ENCODE peak calls at places on chromosome 13, in five cellular contexts. T is coronary artery, W is astrocyte, Y is tibial nerve, S is neural progenitor cell. X is an unnamed sample.

GRCh38 chr13:46341112-46341711 is 45.8 kb downstream of the RUBCNL start:
- DNase-seq in Y (no peak), S (no peak), W (peak; percentile 58), T (no peak), X (no peak)

GRCh38 chr13:39888865-39889810 is 233.7 kb downstream of the COG6 start:
- DNase-seq in S (no peak), W (peak; percentile 20), T (no peak), Y (no peak), X (no peak)

GRCh38 chr13:112814905-112815585 is 125.2 kb downstream of the ATP11A start:
- DNase-seq in T (no peak), Y (no peak), W (peak; percentile 29), S (no peak), X (no peak)

GRCh38 chr13:93861818-93862217 is 617.7 kb downstream of the DCT start:
- DNase-seq in Y (no peak), S (no peak), W (peak; percentile 93), T (no peak), X (no peak)

GRCh38 chr13:113740286-113740556 is 18.8 kb upstream of the TMEM255B start:
- DNase-seq in W (no peak), T (no peak), S (no peak), Y (no peak), X (no peak)

GRCh38 chr13:61954092-61954491 is 538.4 kb upstream of the PCDH20 start:
- DNase-seq in Y (no peak), S (peak; percentile 39), T (no peak), W (no peak), X (no peak)

GRCh38 chr13:59452189-59452588 is 711.5 kb downstream of the DIAPH3 start:
- DNase-seq in S (no peak), W (no peak), Y (no peak), T (no peak), X (no peak)

GRCh38 chr13:112115403-112116091 is 48.6 kb downstream of the SOX1 start:
- DNase-seq in T (no peak), W (no peak), Y (no peak), S (no peak), X (no peak)

GRCh38 chr13:110641055-110642015 is 26.0 kb downstream of the NAXD start:
- DNase-seq in Y (no peak), W (peak; percentile 35), S (no peak), T (no peak), X (no peak)

GRCh38 chr13:59641261-59641660 is 522.5 kb downstream of the DIAPH3 start:
- DNase-seq in W (no peak), T (no peak), S (peak; percentile 22), Y (no peak), X (no peak)

GRCh38 chr13:74246398-74246975 is 112.3 kb upstream of the KLF12 start:
- DNase-seq in W (peak; percentile 49), Y (no peak), S (no peak), T (no peak), X (no peak)

DNA sequence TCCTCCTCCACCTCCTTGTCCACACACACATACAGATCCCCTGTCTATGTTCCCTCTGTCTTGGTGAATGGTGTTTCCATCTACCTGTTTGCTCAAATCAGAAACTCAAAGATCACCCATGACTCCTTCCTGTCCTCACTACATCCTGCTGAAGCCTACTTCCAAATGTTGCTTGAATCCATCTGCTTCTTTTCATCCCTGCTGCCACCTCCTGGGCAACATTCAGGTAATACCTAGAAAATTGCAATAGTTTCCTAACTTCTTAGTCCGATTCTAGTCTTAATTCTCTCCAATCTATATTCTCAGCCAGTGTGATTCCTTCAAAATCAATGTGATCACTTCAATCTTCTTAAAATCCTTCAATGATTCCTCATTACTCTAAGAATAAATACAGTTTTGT is 155.5 kb upstream of the STARD13 start:
- DNase-seq in T (no peak), Y (no peak), W (no peak), S (peak; percentile 44), X (no peak)
- TF ChIP-seq CTCF in T (no peak), Y (peak; percentile 12), W (peak; percentile 28), S (peak; percentile 52), X (peak; percentile 43)

DNA sequence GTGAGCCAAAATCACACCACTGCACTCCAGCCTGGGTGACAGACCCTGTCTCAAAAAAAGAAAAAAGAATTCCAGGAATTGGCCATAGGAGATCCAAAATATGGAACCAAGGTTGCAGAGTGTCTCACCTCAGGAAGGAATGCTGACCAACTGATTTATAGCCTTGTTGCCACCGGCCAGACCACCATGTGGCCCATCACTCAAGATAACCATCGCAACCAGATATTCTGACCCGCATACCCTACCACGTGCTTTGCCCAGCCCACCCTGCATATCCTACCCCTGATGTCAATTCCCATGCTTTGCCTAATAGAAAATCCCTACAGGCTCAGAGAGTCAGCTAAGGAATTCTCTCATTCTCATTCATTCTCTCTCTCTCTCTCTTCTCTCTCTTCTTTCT is 95.1 kb upstream of the DOCK9 start:
- DNase-seq in S (no peak), W (no peak), Y (no peak), T (no peak), X (no peak)
- TF ChIP-seq CTCF in S (no peak), W (no peak), Y (no peak), T (no peak), X (no peak)

GRCh38 chr13:83340170-83340569 is 542.1 kb downstream of the SLITRK1 start:
- DNase-seq in W (no peak), S (no peak), Y (no peak), T (no peak), X (no peak)
- TF ChIP-seq CTCF in W (no peak), S (peak; percentile 13), Y (no peak), T (no peak), X (peak; percentile 11)

GRCh38 chr13:102657630-102658029 is 37.2 kb downstream of the METTL21C start:
- DNase-seq in T (no peak), W (no peak), Y (no peak), S (no peak), X (no peak)
- TF ChIP-seq CTCF in T (no peak), W (peak; percentile 30), Y (no peak), S (peak; percentile 32), X (peak; percentile 10)

GRCh38 chr13:31452525-31452924 is 252.8 kb downstream of the B3GLCT start:
- DNase-seq in W (no peak), Y (no peak), T (no peak), S (no peak), X (no peak)
- TF ChIP-seq CTCF in W (no peak), Y (no peak), T (no peak), S (peak; percentile 19), X (no peak)

DNA sequence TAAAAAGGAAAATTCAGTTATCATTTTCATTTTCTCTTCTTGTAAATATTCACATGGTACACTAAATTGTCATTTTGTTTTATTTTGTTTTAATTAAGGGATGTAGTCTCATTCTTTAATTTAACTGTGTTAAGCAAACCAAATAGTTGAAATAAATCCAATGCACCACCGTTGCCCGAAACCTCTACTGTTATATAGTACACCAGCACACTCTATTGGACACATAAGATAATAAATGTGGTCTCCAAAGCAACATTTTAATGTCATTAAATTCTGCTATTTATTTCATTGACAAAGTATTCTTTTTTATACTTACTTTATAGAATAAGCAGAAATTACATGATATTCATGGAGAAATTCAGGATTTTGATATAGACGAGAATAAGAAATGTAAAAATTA is 156.4 kb upstream of the FREM2 start:
- DNase-seq in Y (no peak), S (no peak), T (no peak), W (peak; percentile 6), X (no peak)
- TF ChIP-seq CTCF in Y (peak; percentile 42), S (peak; percentile 47), T (no peak), W (peak; percentile 20), X (peak; percentile 61)

GRCh38 chr13:51311957-51312520 is 27.5 kb upstream of the SERPINE3 start:
- DNase-seq in S (peak; percentile 88), Y (no peak), W (no peak), T (no peak), X (no peak)
- TF ChIP-seq CTCF in S (no peak), Y (no peak), W (no peak), T (no peak), X (no peak)

DNA sequence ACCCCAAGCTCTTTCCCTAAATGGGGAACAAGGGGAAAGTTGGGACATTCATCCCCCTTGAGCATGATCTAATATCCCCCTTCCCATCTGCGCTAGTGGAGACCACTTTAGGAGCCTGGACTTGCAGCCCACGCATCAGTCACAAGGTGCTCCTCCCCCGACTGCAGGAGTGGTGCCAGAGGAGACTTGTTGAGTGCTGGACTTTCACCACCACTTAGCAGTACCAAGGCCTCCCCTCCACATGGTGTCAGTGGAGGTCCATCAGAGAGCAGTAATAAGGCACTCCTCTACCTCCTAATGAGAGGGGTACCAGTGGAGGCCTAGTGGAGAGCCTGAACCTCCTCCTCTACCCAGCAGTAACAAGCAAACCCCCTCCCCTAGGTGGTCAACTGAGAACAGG is 22.5 kb downstream of the CAB39L start:
- DNase-seq in S (peak; percentile 43), T (no peak), W (no peak), Y (no peak), X (no peak)
- TF ChIP-seq CTCF in S (peak; percentile 32), T (no peak), W (no peak), Y (no peak), X (peak; percentile 36)

DNA sequence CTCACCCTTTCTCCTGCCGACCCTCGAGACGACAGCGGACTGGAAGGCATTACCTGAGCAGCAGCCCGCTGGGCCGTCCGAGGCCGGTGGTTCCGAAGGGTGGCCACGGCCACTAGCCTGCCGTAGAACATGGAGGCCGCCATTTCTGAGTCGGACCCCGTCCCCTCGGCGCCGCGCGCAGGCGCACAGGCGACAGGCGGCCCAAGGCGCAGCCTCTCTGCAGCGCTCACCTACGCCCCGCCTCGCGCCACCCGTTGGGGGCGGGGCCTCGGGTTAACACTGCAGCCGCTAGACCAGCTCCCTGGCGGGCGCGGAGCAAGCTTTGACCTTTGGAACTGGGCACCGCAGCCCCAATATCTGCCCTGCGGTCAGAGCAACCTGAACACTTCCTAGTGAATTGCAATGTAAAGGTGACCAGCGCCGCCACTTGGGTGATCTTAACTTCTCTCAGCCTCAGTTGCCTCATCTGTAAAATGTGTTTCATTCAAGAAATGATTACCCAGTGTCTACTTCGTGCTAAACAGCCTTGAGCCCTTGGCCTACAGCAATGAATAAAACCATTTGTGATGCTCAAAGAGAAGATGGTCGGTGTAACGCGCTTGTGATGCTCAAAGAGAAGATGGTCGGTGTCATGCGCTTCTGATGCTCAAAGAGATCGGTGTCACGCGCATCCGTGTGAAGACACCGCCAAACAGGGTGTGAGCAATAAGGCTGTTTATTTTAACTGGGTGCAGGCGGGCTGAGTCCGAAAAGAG is at the start of gene SUCLA2:
- DNase-seq in Y (peak; percentile 68), S (peak; percentile 97), T (peak; percentile 84), W (peak; percentile 57), X (peak; percentile 95)
- TF ChIP-seq CTCF in Y (no peak), S (no peak), T (no peak), W (no peak), X (no peak)

GRCh38 chr13:77055158-77055557 is 28.2 kb upstream of the FBXL3 start:
- DNase-seq in W (no peak), T (no peak), S (no peak), Y (no peak), X (no peak)
- TF ChIP-seq CTCF in W (no peak), T (no peak), S (no peak), Y (no peak), X (no peak)